ENCODE peak calls at places on chromosome 14, in ten cellular contexts. N is SK-N-SH; W is CD4-positive, CD25-positive, alpha-beta regulatory T cell; G is right cardiac atrium; V is pancreas; F is HAP-1; K is suprapubic skin; L is mammary epithelial cell; H is IMR-90; B is brain microvascular endothelial cell. Y is an unnamed sample.

GRCh38 chr14:82045339-82045738 is 511.7 kb upstream of the SEL1L start:
- DNase-seq in F (no peak), V (no peak), K (no peak), H (no peak), B (no peak), G (no peak), N (no peak), L (no peak), W (no peak), Y (no peak)

GRCh38 chr14:76876076-76876475 is 49.9 kb downstream of the LRRC74A start:
- DNase-seq in F (peak), W (peak), K (no peak), G (peak), N (peak), V (peak), L (peak), B (peak), H (peak), Y (peak)

GRCh38 chr14:84028205-84028604 is 1501.7 kb upstream of the FLRT2 start:
- DNase-seq in F (no peak), N (no peak), L (no peak), V (no peak), B (no peak), G (no peak), K (no peak), H (no peak), W (no peak), Y (no peak)

GRCh38 chr14:51419685-51420084 is 179.6 kb downstream of the TMX1 start:
- DNase-seq in F (no peak), L (no peak), B (no peak), H (no peak), W (peak), V (no peak), G (no peak), N (no peak), K (no peak), Y (no peak)

GRCh38 chr14:68789002-68789797 is 3.7 kb downstream of the ZFP36L1 start:
- DNase-seq in V (peak), H (peak), W (peak), F (peak), L (peak), B (peak), K (peak), N (peak), G (peak), Y (no peak)

GRCh38 chr14:60396718-60397343 is 89.0 kb downstream of the C14orf39 start:
- DNase-seq in N (no peak), H (peak), F (no peak), K (no peak), V (no peak), G (no peak), W (no peak), B (no peak), L (no peak), Y (no peak)

GRCh38 chr14:24398298-24398942 is 383 bp upstream of the NYNRIN start:
- DNase-seq in K (no peak), F (no peak), N (peak), H (no peak), L (no peak), W (no peak), G (peak), B (no peak), V (no peak), Y (no peak)

GRCh38 chr14:24395609-24396580 is 2.9 kb upstream of the NYNRIN start:
- DNase-seq in G (no peak), F (no peak), L (peak), V (no peak), H (no peak), W (no peak), K (peak), B (no peak), N (no peak), Y (no peak)

GRCh38 chr14:103531421-103532215 is 2.6 kb downstream of the TRMT61A start:
- DNase-seq in V (no peak), K (no peak), F (no peak), G (no peak), N (no peak), L (no peak), B (no peak), W (no peak), H (no peak), Y (no peak)

GRCh38 chr14:81091139-81091538 is 129.6 kb downstream of the GTF2A1 start:
- DNase-seq in K (no peak), V (no peak), W (no peak), B (no peak), G (no peak), L (no peak), N (no peak), H (no peak), F (no peak), Y (no peak)

GRCh38 chr14:24416254-24416931 is 13.1 kb downstream of the CBLN3 start:
- DNase-seq in V (no peak), F (no peak), G (no peak), K (peak), H (no peak), N (no peak), B (no peak), L (no peak), W (no peak), Y (no peak)

GRCh38 chr14:95319312-95320075 is at the start of gene CLMN:
- DNase-seq in G (peak), K (peak), W (peak), F (peak), B (no peak), N (peak), L (peak), V (peak), H (peak), Y (no peak)

GRCh38 chr14:57277062-57277461 is 8.3 kb downstream of the AP5M1 start:
- DNase-seq in L (no peak), W (no peak), H (no peak), F (no peak), N (no peak), B (no peak), V (no peak), K (no peak), G (no peak), Y (no peak)

GRCh38 chr14:105487449-105487985 is 831 bp downstream of the CRIP1 start:
- DNase-seq in W (peak), H (no peak), L (no peak), F (no peak), N (no peak), G (peak), B (no peak), V (no peak), K (no peak), Y (no peak)

GRCh38 chr14:77607741-77608302 is 8.6 kb downstream of the SPTLC2 start:
- DNase-seq in V (no peak), K (no peak), G (peak), L (no peak), F (no peak), W (no peak), N (no peak), H (no peak), B (no peak), Y (no peak)

GRCh38 chr14:80215756-80216581 is 4.7 kb upstream of the DIO2 start:
- DNase-seq in H (peak), G (no peak), K (no peak), V (no peak), N (no peak), W (no peak), B (peak), L (no peak), F (no peak), Y (peak)

GRCh38 chr14:74242055-74243042 is 3.1 kb downstream of the VSX2 start:
- DNase-seq in B (no peak), G (no peak), V (no peak), K (no peak), L (no peak), F (no peak), H (no peak), W (no peak), N (no peak), Y (no peak)

GRCh38 chr14:63781686-63782085 is 53.8 kb upstream of the SGPP1 start:
- DNase-seq in B (no peak), N (no peak), W (no peak), V (no peak), F (no peak), L (no peak), H (no peak), G (no peak), K (no peak), Y (no peak)

GRCh38 chr14:97328743-97329142 is 531.6 kb downstream of the VRK1 start:
- DNase-seq in N (no peak), L (no peak), V (no peak), F (no peak), G (no peak), B (no peak), K (no peak), H (no peak), W (no peak), Y (no peak)

GRCh38 chr14:71327691-71328090 is 420.4 kb downstream of the PCNX1 start:
- DNase-seq in V (no peak), W (no peak), H (peak), K (no peak), F (no peak), G (no peak), L (no peak), N (no peak), B (no peak), Y (no peak)

GRCh38 chr14:97266653-97267052 is 469.5 kb downstream of the VRK1 start:
- DNase-seq in G (no peak), F (no peak), H (no peak), B (peak), L (no peak), V (no peak), W (no peak), K (no peak), N (no peak), Y (no peak)

GRCh38 chr14:92426237-92426636 is 87.3 kb upstream of the RIN3 start:
- DNase-seq in G (no peak), N (no peak), V (no peak), B (peak), L (peak), H (peak), F (no peak), W (no peak), K (no peak), Y (no peak)

GRCh38 chr14:71651228-71651627 is 281.0 kb upstream of the RGS6 start:
- DNase-seq in F (no peak), G (no peak), B (peak), K (no peak), N (no peak), V (no peak), L (peak), H (peak), W (no peak), Y (no peak)

GRCh38 chr14:38931969-38932652 is 170.9 kb downstream of the SEC23A start:
- DNase-seq in F (no peak), N (no peak), H (no peak), L (peak), V (no peak), G (no peak), W (no peak), B (no peak), K (no peak), Y (no peak)

GRCh38 chr14:61517861-61518802 is 177.2 kb upstream of the HIF1A start:
- DNase-seq in L (no peak), B (no peak), N (no peak), V (no peak), K (no peak), H (no peak), W (no peak), G (peak), F (no peak), Y (no peak)

GRCh38 chr14:104732931-104733681 is 9.1 kb downstream of the ADSS1 start:
- DNase-seq in W (no peak), L (no peak), K (no peak), F (no peak), V (no peak), B (no peak), N (no peak), H (no peak), G (no peak), Y (no peak)

GRCh38 chr14:50260511-50260910 is 29.1 kb upstream of the SOS2 start:
- DNase-seq in L (peak), F (peak), H (peak), W (no peak), B (peak), N (peak), V (no peak), G (no peak), K (no peak), Y (no peak)

GRCh38 chr14:92610849-92611271 is 97.3 kb downstream of the RIN3 start:
- DNase-seq in K (no peak), N (no peak), L (no peak), V (no peak), G (no peak), W (no peak), B (no peak), H (no peak), F (no peak), Y (no peak)

GRCh38 chr14:35878272-35879140 is 52.4 kb downstream of the BRMS1L start:
- DNase-seq in V (no peak), K (no peak), F (no peak), L (peak), B (peak), N (no peak), G (no peak), H (peak), W (no peak), Y (no peak)

GRCh38 chr14:104302794-104303405 is 164.5 kb downstream of the KIF26A start:
- DNase-seq in G (no peak), W (no peak), V (no peak), N (no peak), K (no peak), H (no peak), B (no peak), L (no peak), F (no peak), Y (no peak)

GRCh38 chr14:23364164-23364571 is 804 bp downstream of the EFS start:
- DNase-seq in N (peak), L (no peak), W (no peak), B (no peak), G (peak), V (no peak), F (no peak), H (no peak), K (peak), Y (no peak)

GRCh38 chr14:23366163-23366921 is 1.4 kb upstream of the EFS start:
- DNase-seq in H (peak), K (peak), B (no peak), W (no peak), V (no peak), F (no peak), L (peak), N (peak), G (peak), Y (no peak)

GRCh38 chr14:23365353-23366162 is 586 bp upstream of the EFS start:
- DNase-seq in V (no peak), G (no peak), W (no peak), N (peak), F (no peak), K (peak), H (peak), B (no peak), L (no peak), Y (no peak)

GRCh38 chr14:23362200-23362599 is 2.8 kb downstream of the EFS start:
- DNase-seq in L (no peak), H (peak), B (no peak), W (no peak), K (no peak), F (no peak), G (no peak), N (no peak), V (no peak), Y (no peak)

DNA sequence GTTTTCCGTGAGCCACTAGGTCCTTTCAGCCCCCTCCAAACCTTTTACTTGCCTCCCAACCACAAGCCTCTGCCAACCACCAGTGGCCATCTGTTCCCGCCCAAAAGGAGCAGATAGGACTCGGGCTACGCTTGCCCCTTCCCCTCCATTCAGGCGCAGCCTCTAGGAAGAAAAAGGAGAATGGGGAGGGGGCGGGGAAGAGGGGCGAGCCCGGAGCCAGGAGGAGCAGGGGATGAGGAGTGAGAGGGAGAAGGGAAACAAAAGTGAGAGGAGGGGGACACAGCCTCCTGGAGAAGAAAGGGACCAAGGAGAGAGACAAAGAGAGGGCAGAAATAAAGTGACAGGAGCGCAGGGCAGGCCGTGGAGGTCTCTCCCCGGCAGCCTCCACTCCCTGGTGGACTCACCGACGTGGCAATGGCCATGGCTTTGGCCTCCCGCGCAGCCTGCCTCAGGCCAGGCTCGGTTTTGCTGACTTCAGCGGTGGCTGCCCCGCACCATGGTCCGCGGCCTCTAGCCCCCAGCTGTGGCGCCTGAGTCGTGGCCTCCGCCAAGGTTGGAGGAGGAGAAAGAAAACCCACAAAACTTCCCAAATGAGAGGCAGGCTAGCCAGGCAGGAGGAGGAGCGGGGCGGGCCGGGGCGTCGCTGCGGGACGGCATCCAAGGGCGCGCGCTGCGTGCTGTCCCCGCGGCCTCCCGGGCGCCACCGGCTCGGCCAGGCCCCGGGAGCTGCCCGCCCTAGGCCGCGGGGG is at the start of gene EFS:
- DNase-seq in F (no peak), G (peak), L (no peak), B (no peak), W (no peak), V (no peak), K (peak), N (peak), H (peak), Y (no peak)
- H3K4me3 ChIP-seq in F (no peak), G (peak), L (no peak), B (peak), W (no peak), V (peak), K (peak), N (peak), H (peak), Y (no peak)

GRCh38 chr14:89486961-89487360 is 69.9 kb upstream of the FOXN3 start:
- DNase-seq in L (no peak), W (no peak), N (no peak), K (no peak), F (no peak), B (no peak), G (no peak), V (no peak), H (no peak), Y (no peak)
- H3K4me3 ChIP-seq in L (no peak), W (no peak), N (no peak), K (no peak), F (no peak), B (no peak), G (no peak), V (no peak), H (no peak), Y (no peak)

GRCh38 chr14:93938766-93939303 is 11.7 kb downstream of the FAM181A start:
- DNase-seq in F (no peak), G (no peak), L (no peak), W (no peak), N (no peak), V (no peak), K (no peak), H (no peak), B (no peak), Y (no peak)
- H3K4me3 ChIP-seq in F (no peak), G (no peak), L (no peak), W (no peak), N (no peak), V (peak), K (peak), H (no peak), B (no peak), Y (no peak)

GRCh38 chr14:69880051-69880487 is 853 bp downstream of the SMOC1 start:
- DNase-seq in N (no peak), B (no peak), K (no peak), W (no peak), F (no peak), V (peak), H (peak), L (peak), G (no peak), Y (no peak)
- H3K4me3 ChIP-seq in N (no peak), B (peak), K (peak), W (no peak), F (no peak), V (peak), H (peak), L (no peak), G (no peak), Y (no peak)

GRCh38 chr14:91117960-91118359 is 4.1 kb downstream of the DGLUCY start:
- DNase-seq in G (no peak), V (no peak), N (no peak), K (no peak), W (no peak), F (no peak), H (no peak), L (no peak), B (no peak), Y (no peak)

GRCh38 chr14:91116913-91117588 is 3.2 kb downstream of the DGLUCY start:
- DNase-seq in K (no peak), L (no peak), V (no peak), H (no peak), W (no peak), B (no peak), F (no peak), N (no peak), G (no peak), Y (no peak)

GRCh38 chr14:91114079-91115065 is 499 bp downstream of the DGLUCY start:
- DNase-seq in L (peak), F (peak), G (peak), W (peak), N (peak), K (peak), H (peak), B (peak), V (peak), Y (peak)

GRCh38 chr14:91113829-91114078 is at the start of gene DGLUCY:
- DNase-seq in W (peak), K (no peak), F (no peak), L (no peak), V (no peak), G (peak), H (peak), B (no peak), N (peak), Y (no peak)

GRCh38 chr14:91115986-91116385 is 2.1 kb downstream of the DGLUCY start:
- DNase-seq in W (no peak), B (no peak), H (peak), G (no peak), V (no peak), F (peak), N (no peak), L (no peak), K (no peak), Y (no peak)
- H3K4me3 ChIP-seq in W (peak), B (no peak), H (no peak), G (peak), V (peak), F (peak), N (no peak), L (no peak), K (peak), Y (peak)

DNA sequence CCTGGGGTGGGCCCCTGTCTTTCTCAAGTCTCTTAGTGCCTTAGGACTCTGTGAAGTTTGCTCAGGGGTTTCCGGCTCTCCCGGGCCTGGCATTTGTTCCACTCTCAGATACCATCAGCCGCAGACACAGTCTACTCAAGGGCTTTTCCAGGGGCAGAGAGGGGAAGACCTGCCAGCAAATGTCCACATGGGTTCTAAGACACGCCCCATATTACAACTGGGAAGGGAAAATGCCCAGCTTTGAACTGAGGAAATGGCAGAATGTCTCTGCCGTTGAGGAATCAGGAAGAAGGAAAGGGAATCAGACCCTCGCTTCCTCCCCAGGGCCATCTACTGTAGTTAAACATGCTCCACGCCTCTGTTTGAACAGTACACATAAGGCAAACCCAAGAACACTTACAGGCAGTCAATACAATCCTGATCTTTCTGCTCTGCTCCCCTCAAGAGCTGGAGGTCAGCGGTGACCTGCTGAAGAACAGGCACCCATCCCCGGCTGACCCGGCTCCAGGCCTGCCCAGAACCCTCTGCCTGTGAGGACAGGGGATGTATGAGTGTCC is 7.9 kb downstream of the CCDC85C start:
- DNase-seq in G (no peak), N (no peak), B (no peak), V (no peak), F (no peak), L (no peak), H (no peak), K (no peak), W (no peak), Y (no peak)
- H3K4me3 ChIP-seq in G (no peak), N (no peak), B (no peak), V (no peak), F (no peak), L (no peak), H (no peak), K (no peak), W (no peak), Y (no peak)

GRCh38 chr14:89429206-89430091 is 12.4 kb upstream of the FOXN3 start:
- DNase-seq in B (no peak), L (no peak), V (no peak), K (no peak), G (no peak), N (peak), F (peak), H (peak), W (no peak), Y (no peak)
- H3K4me3 ChIP-seq in B (no peak), L (peak), V (peak), K (peak), G (peak), N (peak), F (no peak), H (peak), W (peak), Y (no peak)

GRCh38 chr14:37583358-37584210 is 11.5 kb downstream of the FOXA1 start:
- DNase-seq in W (no peak), L (no peak), H (no peak), V (peak), F (peak), G (no peak), N (no peak), K (no peak), B (no peak), Y (no peak)
- H3K4me3 ChIP-seq in W (no peak), L (no peak), H (peak), V (peak), F (peak), G (no peak), N (no peak), K (peak), B (peak), Y (peak)

Y was measured in Panc1.